ENCODE peak calls at places on chromosomes 1 and 21, in six cellular contexts. A is AG04449; J is astrocyte of the cerebellum; F is stimulated activated CD4-positive, alpha-beta T cell treated with anti-CD3 and anti-CD28 coated beads, Interleukin-1b, Interleukin-23, amount 100 ng/mL, for 24 hours; C is HCT116; B is fibroblast of the conjunctiva. H is an unnamed sample.

GRCh38 chr21:42513151-42513984 is at the start of gene SLC37A1:
- DNase-seq in A (no peak), J (no peak), F (peak; percentile 29), C (no peak), B (no peak), H (no peak)

GRCh38 chr1:226734611-226735153 is 4.4 kb downstream of the ITPKB start:
- DNase-seq in A (no peak), J (no peak), F (no peak), C (no peak), B (no peak), H (no peak)

GRCh38 chr1:7218210-7218832 is 433.1 kb downstream of the CAMTA1 start:
- DNase-seq in A (no peak), J (peak; percentile 24), F (peak; percentile 6), C (peak; percentile 51), B (peak; percentile 28), H (peak; percentile 15)

GRCh38 chr1:14516974-14517812 is 81.3 kb upstream of the KAZN start:
- DNase-seq in A (peak; percentile 14), J (peak; percentile 59), F (no peak), C (no peak), B (peak; percentile 81), H (no peak)

GRCh38 chr1:13809461-13810159 is 109.6 kb downstream of the PRDM2 start:
- DNase-seq in A (no peak), J (no peak), F (no peak), C (no peak), B (no peak), H (no peak)

GRCh38 chr1:54989968-54990810 is 8.5 kb upstream of the BSND start:
- DNase-seq in A (no peak), J (no peak), F (no peak), C (no peak), B (no peak), H (no peak)

GRCh38 chr1:159492575-159493323 is 43.1 kb downstream of the OR10J5 start:
- DNase-seq in A (peak; percentile 10), J (peak; percentile 12), F (no peak), C (no peak), B (no peak), H (no peak)

GRCh38 chr1:202274611-202275010 is 67.1 kb downstream of the UBE2T start:
- DNase-seq in A (no peak), J (no peak), F (peak; percentile 6), C (peak; percentile 22), B (no peak), H (no peak)

GRCh38 chr21:32306021-32306780 is 7.5 kb downstream of the MRAP start:
- DNase-seq in A (no peak), J (no peak), F (no peak), C (no peak), B (no peak), H (peak; percentile 78)

GRCh38 chr1:218646288-218646687 is 301.2 kb downstream of the TGFB2 start:
- DNase-seq in A (no peak), J (no peak), F (no peak), C (no peak), B (no peak), H (no peak)

GRCh38 chr1:116777831-116778830 is 23.9 kb downstream of the CD2 start:
- DNase-seq in A (peak; percentile 81), J (peak; percentile 72), F (no peak), C (no peak), B (peak; percentile 82), H (no peak)

GRCh38 chr1:3930696-3931309 is 30.7 kb upstream of the C1orf174 start:
- DNase-seq in A (no peak), J (no peak), F (no peak), C (no peak), B (no peak), H (no peak)

GRCh38 chr1:114116086-114116485 is 37.6 kb downstream of the SYT6 start:
- DNase-seq in A (no peak), J (no peak), F (no peak), C (no peak), B (no peak), H (no peak)

GRCh38 chr1:189131576-189131975 is 1346.1 kb downstream of the BRINP3 start:
- DNase-seq in A (no peak), J (no peak), F (no peak), C (no peak), B (no peak), H (no peak)